ENCODE peak calls at places on chromosomes 6 and 20, in eight cellular contexts. One of them, this sample, is unnamed.
A peak's percentile ranks its signal among the peaks of the same experiment; 100 is the strongest.

GRCh38 chr6:33787336-33787953 is 1.5 kb downstream of the LEMD2 start:
- DNase-seq in mucosa of descending colon: no peak
- DNase-seq in epithelial cell of esophagus: peak; percentile 75
- DNase-seq in heart right ventricle: no peak
- DNase-seq in thoracic aorta: no peak
- DNase-seq in upper lobe of right lung: no peak
- DNase-seq in WTC11: no peak
- DNase-seq in A549: no peak
- DNase-seq in this sample: peak; percentile 48

GRCh38 chr6:127198549-127198948 is 68.1 kb upstream of the RNF146 start:
- DNase-seq in upper lobe of right lung: no peak
- DNase-seq in A549: no peak
- DNase-seq in WTC11: no peak
- DNase-seq in epithelial cell of esophagus: peak; percentile 8
- DNase-seq in heart right ventricle: no peak
- DNase-seq in thoracic aorta: no peak
- DNase-seq in mucosa of descending colon: no peak
- DNase-seq in this sample: no peak

GRCh38 chr6:52576392-52577021 is 353 bp downstream of the TRAM2 start:
- DNase-seq in mucosa of descending colon: peak; percentile 71
- DNase-seq in upper lobe of right lung: peak; percentile 83
- DNase-seq in thoracic aorta: no peak
- DNase-seq in heart right ventricle: peak; percentile 57
- DNase-seq in WTC11: peak; percentile 70
- DNase-seq in A549: peak; percentile 84
- DNase-seq in epithelial cell of esophagus: peak; percentile 70
- DNase-seq in this sample: peak; percentile 80

GRCh38 chr6:43119456-43119855 is 43.3 kb downstream of the PTK7 start:
- DNase-seq in epithelial cell of esophagus: no peak
- DNase-seq in upper lobe of right lung: no peak
- DNase-seq in mucosa of descending colon: no peak
- DNase-seq in heart right ventricle: no peak
- DNase-seq in WTC11: no peak
- DNase-seq in A549: no peak
- DNase-seq in thoracic aorta: no peak
- DNase-seq in this sample: no peak

GRCh38 chr6:17886891-17887290 is 100.5 kb downstream of the KIF13A start:
- DNase-seq in thoracic aorta: no peak
- DNase-seq in mucosa of descending colon: no peak
- DNase-seq in epithelial cell of esophagus: peak; percentile 54
- DNase-seq in upper lobe of right lung: no peak
- DNase-seq in WTC11: no peak
- DNase-seq in A549: no peak
- DNase-seq in heart right ventricle: no peak
- DNase-seq in this sample: peak; percentile 52

GRCh38 chr20:48155231-48155630 is 369.9 kb upstream of the SULF2 start:
- DNase-seq in heart right ventricle: no peak
- DNase-seq in mucosa of descending colon: no peak
- DNase-seq in epithelial cell of esophagus: no peak
- DNase-seq in upper lobe of right lung: no peak
- DNase-seq in A549: no peak
- DNase-seq in thoracic aorta: no peak
- DNase-seq in WTC11: no peak
- DNase-seq in this sample: no peak

GRCh38 chr6:44940367-44940766 is 387.8 kb upstream of the RUNX2 start:
- DNase-seq in upper lobe of right lung: no peak
- DNase-seq in epithelial cell of esophagus: no peak
- DNase-seq in thoracic aorta: no peak
- DNase-seq in mucosa of descending colon: no peak
- DNase-seq in A549: no peak
- DNase-seq in WTC11: no peak
- DNase-seq in heart right ventricle: no peak
- DNase-seq in this sample: no peak

GRCh38 chr20:3413393-3413889 is 6.0 kb upstream of the DNAAF9 start:
- DNase-seq in upper lobe of right lung: no peak
- DNase-seq in epithelial cell of esophagus: no peak
- DNase-seq in thoracic aorta: no peak
- DNase-seq in mucosa of descending colon: no peak
- DNase-seq in WTC11: no peak
- DNase-seq in A549: no peak
- DNase-seq in heart right ventricle: no peak
- DNase-seq in this sample: no peak

GRCh38 chr20:16864958-16865357 is 116.8 kb downstream of the OTOR start:
- DNase-seq in upper lobe of right lung: no peak
- DNase-seq in heart right ventricle: no peak
- DNase-seq in epithelial cell of esophagus: no peak
- DNase-seq in WTC11: no peak
- DNase-seq in mucosa of descending colon: no peak
- DNase-seq in A549: no peak
- DNase-seq in thoracic aorta: no peak
- DNase-seq in this sample: no peak

GRCh38 chr6:319177-320131 is 27.2 kb downstream of the DUSP22 start:
- DNase-seq in mucosa of descending colon: no peak
- DNase-seq in upper lobe of right lung: no peak
- DNase-seq in WTC11: no peak
- DNase-seq in epithelial cell of esophagus: no peak
- DNase-seq in heart right ventricle: no peak
- DNase-seq in thoracic aorta: no peak
- DNase-seq in A549: no peak
- DNase-seq in this sample: no peak

GRCh38 chr6:108739496-108740330 is 108.5 kb upstream of the ARMC2 start:
- DNase-seq in upper lobe of right lung: no peak
- DNase-seq in epithelial cell of esophagus: peak; percentile 89
- DNase-seq in heart right ventricle: no peak
- DNase-seq in WTC11: no peak
- DNase-seq in A549: no peak
- DNase-seq in thoracic aorta: no peak
- DNase-seq in mucosa of descending colon: no peak
- DNase-seq in this sample: no peak

GRCh38 chr6:33746036-33746600 is 587 bp downstream of the IP6K3 start:
- DNase-seq in heart right ventricle: peak; percentile 78
- DNase-seq in mucosa of descending colon: no peak
- DNase-seq in thoracic aorta: no peak
- DNase-seq in upper lobe of right lung: no peak
- DNase-seq in A549: no peak
- DNase-seq in WTC11: no peak
- DNase-seq in epithelial cell of esophagus: peak; percentile 36
- DNase-seq in this sample: peak; percentile 35

GRCh38 chr6:41600499-41601247 is 37.6 kb upstream of the MDFI start:
- DNase-seq in upper lobe of right lung: peak; percentile 51
- DNase-seq in thoracic aorta: no peak
- DNase-seq in A549: no peak
- DNase-seq in epithelial cell of esophagus: no peak
- DNase-seq in mucosa of descending colon: no peak
- DNase-seq in heart right ventricle: no peak
- DNase-seq in WTC11: no peak
- DNase-seq in this sample: no peak

GRCh38 chr6:139510040-139510815 is 135.8 kb upstream of the CITED2 start:
- DNase-seq in mucosa of descending colon: no peak
- DNase-seq in epithelial cell of esophagus: peak; percentile 30
- DNase-seq in upper lobe of right lung: no peak
- DNase-seq in thoracic aorta: no peak
- DNase-seq in A549: no peak
- DNase-seq in heart right ventricle: no peak
- DNase-seq in WTC11: no peak
- DNase-seq in this sample: no peak

GRCh38 chr6:152048921-152049320 is 241.4 kb downstream of the ESR1 start:
- DNase-seq in WTC11: no peak
- DNase-seq in A549: no peak
- DNase-seq in thoracic aorta: no peak
- DNase-seq in mucosa of descending colon: no peak
- DNase-seq in heart right ventricle: no peak
- DNase-seq in upper lobe of right lung: no peak
- DNase-seq in epithelial cell of esophagus: no peak
- DNase-seq in this sample: no peak

DNA sequence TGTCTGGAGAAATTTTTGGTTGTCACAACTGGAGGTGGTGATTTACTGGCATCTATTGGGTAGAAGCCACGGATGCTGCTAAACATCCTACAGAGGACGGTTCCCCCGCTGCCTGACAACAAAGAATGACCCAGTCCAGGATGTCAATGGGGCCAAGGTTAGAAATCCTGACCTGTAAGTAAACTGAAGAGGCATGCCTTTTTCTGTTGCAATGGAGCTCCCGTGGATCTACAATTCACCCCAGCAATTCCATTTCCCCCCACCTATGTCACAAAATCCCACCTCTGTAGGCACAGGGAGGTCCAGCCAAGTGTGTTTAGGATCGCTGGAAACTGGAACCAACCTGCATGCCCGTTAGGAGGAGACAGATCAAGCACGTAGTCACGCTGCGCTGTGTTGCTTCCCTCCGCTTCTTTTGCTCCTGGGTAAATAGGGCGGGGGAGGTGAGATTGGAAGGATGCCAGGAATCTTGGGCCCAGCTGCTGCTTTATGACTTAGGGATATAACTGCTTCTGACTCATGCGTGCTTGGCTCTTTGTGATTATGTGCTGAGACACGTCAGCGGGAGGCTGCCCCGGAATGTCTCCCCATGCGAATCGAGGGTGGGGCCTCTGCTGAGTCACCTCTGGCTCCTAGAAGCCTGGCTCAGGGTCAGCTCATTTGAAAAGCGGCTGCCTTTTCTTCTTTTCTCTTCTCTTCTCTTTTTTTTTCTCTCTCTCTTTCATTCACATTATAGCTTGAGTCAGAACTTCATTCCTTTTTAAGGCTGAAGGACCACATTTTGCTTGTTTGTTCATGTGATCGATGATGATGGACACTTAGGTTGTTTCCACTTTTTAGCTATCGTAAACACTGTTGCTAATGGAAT is 12.4 kb upstream of the PEDS1 start:
- DNase-seq in A549: peak; percentile 100
- DNase-seq in mucosa of descending colon: peak; percentile 98
- DNase-seq in WTC11: peak; percentile 82
- DNase-seq in thoracic aorta: peak; percentile 99
- DNase-seq in heart right ventricle: peak; percentile 92
- DNase-seq in upper lobe of right lung: peak; percentile 95
- DNase-seq in epithelial cell of esophagus: peak; percentile 100
- DNase-seq in this sample: peak; percentile 100
- TF ChIP-seq CTCF in A549: no peak
- TF ChIP-seq CTCF in mucosa of descending colon: no peak
- TF ChIP-seq CTCF in WTC11: no peak
- TF ChIP-seq CTCF in thoracic aorta: no peak
- TF ChIP-seq CTCF in heart right ventricle: no peak
- TF ChIP-seq CTCF in upper lobe of right lung: no peak
- TF ChIP-seq CTCF in epithelial cell of esophagus: peak; percentile 7
- TF ChIP-seq CTCF in this sample: peak; percentile 8

DNA sequence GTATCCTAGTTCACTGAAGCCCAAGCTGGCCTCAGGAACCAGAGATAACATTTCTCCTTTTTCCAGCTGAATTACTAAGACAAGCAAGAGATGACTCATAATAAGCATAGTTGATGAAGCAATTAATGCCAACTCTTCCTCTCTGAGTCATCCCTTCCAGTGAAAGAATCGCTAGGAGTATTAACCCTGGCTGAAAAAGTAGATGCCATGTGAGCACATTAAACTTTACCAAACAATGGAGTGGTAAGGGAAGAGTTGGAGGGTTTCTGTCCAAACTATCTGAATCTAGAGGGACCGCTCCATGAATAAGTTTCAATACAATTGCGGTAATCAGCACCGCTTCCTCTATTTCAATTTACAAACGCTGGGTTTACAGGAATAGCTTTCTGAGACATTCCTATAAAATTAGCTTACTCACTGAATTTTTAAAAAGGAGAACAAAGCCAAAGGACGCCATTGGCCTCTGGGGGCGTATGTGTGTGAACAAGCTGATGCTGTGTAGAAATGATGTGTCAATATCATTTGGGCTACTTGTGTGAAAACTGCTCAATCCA is 48.3 kb downstream of the ATXN1 start:
- DNase-seq in mucosa of descending colon: peak; percentile 44
- DNase-seq in WTC11: no peak
- DNase-seq in epithelial cell of esophagus: peak; percentile 92
- DNase-seq in upper lobe of right lung: peak; percentile 71
- DNase-seq in thoracic aorta: no peak
- DNase-seq in A549: peak; percentile 74
- DNase-seq in heart right ventricle: no peak
- DNase-seq in this sample: peak; percentile 91
- TF ChIP-seq CTCF in mucosa of descending colon: no peak
- TF ChIP-seq CTCF in WTC11: no peak
- TF ChIP-seq CTCF in epithelial cell of esophagus: peak; percentile 13
- TF ChIP-seq CTCF in upper lobe of right lung: peak; percentile 33
- TF ChIP-seq CTCF in thoracic aorta: peak; percentile 19
- TF ChIP-seq CTCF in A549: peak; percentile 39
- TF ChIP-seq CTCF in heart right ventricle: peak; percentile 45
- TF ChIP-seq CTCF in this sample: peak; percentile 79

GRCh38 chr20:289693-290080 is 863 bp downstream of the C20orf96 start:
- DNase-seq in heart right ventricle: no peak
- DNase-seq in thoracic aorta: no peak
- DNase-seq in A549: no peak
- DNase-seq in upper lobe of right lung: no peak
- DNase-seq in WTC11: no peak
- DNase-seq in mucosa of descending colon: no peak
- DNase-seq in epithelial cell of esophagus: no peak
- DNase-seq in this sample: no peak
- TF ChIP-seq CTCF in heart right ventricle: no peak
- TF ChIP-seq CTCF in thoracic aorta: no peak
- TF ChIP-seq CTCF in A549: no peak
- TF ChIP-seq CTCF in upper lobe of right lung: no peak
- TF ChIP-seq CTCF in WTC11: no peak
- TF ChIP-seq CTCF in mucosa of descending colon: no peak
- TF ChIP-seq CTCF in epithelial cell of esophagus: no peak
- TF ChIP-seq CTCF in this sample: no peak

DNA sequence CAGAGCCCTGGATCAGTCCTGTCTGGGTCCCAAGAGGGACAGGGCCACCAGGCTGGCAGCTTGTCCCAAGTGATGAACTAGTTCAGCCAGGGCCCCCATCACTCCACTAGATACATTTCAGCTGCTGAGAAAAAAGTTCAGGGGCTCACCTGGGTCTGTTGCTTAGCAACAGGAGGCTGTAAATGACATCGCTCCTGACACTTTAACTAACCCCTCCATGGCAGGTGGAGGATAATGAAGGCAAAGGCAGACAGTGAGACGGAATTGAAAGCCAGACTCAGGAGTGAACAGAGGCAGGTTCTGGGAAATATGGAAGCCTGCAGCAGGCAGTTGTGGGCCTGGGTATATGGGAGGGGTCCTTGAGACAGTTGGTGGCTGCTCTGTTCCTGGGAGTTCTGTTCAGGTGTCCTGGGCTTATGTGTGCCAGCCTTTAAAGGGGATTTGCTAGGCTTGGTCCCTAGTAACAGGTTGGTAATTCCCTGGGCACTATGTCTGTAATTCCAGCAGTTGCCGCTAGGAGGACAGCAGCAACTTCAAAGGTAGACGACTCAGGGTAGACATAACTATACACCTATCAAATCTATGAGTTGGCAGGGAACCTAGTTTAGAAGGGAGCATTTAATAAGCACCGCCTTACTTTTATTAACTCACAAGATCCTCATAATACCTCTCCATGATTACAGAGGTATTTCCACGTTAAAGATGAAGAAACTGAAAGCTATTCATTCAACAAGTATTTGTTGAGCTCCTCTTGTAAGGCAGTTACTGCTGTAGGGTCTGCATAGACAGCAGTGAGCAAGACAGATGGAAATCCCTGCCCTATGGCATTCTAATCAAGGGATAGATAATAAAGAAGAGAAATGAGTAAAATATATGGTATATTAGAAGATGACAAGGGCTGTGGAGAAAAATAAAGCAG is 78.1 kb upstream of the CTNNBL1 start:
- DNase-seq in WTC11: peak; percentile 85
- DNase-seq in heart right ventricle: no peak
- DNase-seq in epithelial cell of esophagus: peak; percentile 70
- DNase-seq in mucosa of descending colon: peak; percentile 71
- DNase-seq in upper lobe of right lung: no peak
- DNase-seq in thoracic aorta: no peak
- DNase-seq in A549: peak; percentile 61
- DNase-seq in this sample: peak; percentile 5
- TF ChIP-seq CTCF in WTC11: peak; percentile 90
- TF ChIP-seq CTCF in heart right ventricle: peak; percentile 43
- TF ChIP-seq CTCF in epithelial cell of esophagus: peak; percentile 87
- TF ChIP-seq CTCF in mucosa of descending colon: peak; percentile 62
- TF ChIP-seq CTCF in upper lobe of right lung: peak; percentile 62
- TF ChIP-seq CTCF in thoracic aorta: peak; percentile 63
- TF ChIP-seq CTCF in A549: peak; percentile 51
- TF ChIP-seq CTCF in this sample: peak; percentile 82

GRCh38 chr6:25053875-25054371 is 118.2 kb upstream of the RIPOR2 start:
- DNase-seq in thoracic aorta: no peak
- DNase-seq in A549: no peak
- DNase-seq in heart right ventricle: no peak
- DNase-seq in epithelial cell of esophagus: no peak
- DNase-seq in upper lobe of right lung: no peak
- DNase-seq in WTC11: no peak
- DNase-seq in mucosa of descending colon: no peak
- DNase-seq in this sample: peak; percentile 83
- TF ChIP-seq CTCF in thoracic aorta: no peak
- TF ChIP-seq CTCF in A549: no peak
- TF ChIP-seq CTCF in heart right ventricle: no peak
- TF ChIP-seq CTCF in epithelial cell of esophagus: no peak
- TF ChIP-seq CTCF in upper lobe of right lung: no peak
- TF ChIP-seq CTCF in WTC11: no peak
- TF ChIP-seq CTCF in mucosa of descending colon: no peak
- TF ChIP-seq CTCF in this sample: no peak

This sample was measured in HFFc6.